ENCODE peak calls at places on chromosomes 5 and 9, in seven cellular contexts. J is Karpas-422; R is H9; Y is heart right ventricle; Z is A549; C is ovary; U is CD4-positive, alpha-beta T cell. B is an unnamed sample.
A peak's percentile ranks its signal among the peaks of the same experiment; 100 is the strongest.

GRCh38 chr5:87570366-87570765 is 157.6 kb upstream of the CCNH start:
- DNase-seq in J (no peak), R (no peak), Y (no peak), Z (no peak), C (no peak), U (no peak), B (no peak)

GRCh38 chr5:79503794-79504495 is 10.0 kb downstream of the HOMER1 start:
- DNase-seq in J (no peak), R (no peak), Y (no peak), Z (no peak), C (no peak), U (no peak), B (no peak)

GRCh38 chr5:153463806-153464205 is 26.7 kb upstream of the GRIA1 start:
- DNase-seq in J (no peak), R (no peak), Y (no peak), Z (no peak), C (no peak), U (no peak), B (no peak)

GRCh38 chr5:963673-964531 is 44.7 kb upstream of the NKD2 start:
- DNase-seq in J (no peak), R (no peak), Y (peak; percentile 61), Z (no peak), C (no peak), U (peak; percentile 30), B (no peak)

GRCh38 chr9:70229026-70229425 is 29.8 kb upstream of the SMC5 start:
- DNase-seq in J (peak; percentile 36), R (no peak), Y (peak; percentile 24), Z (no peak), C (peak; percentile 51), U (no peak), B (no peak)

GRCh38 chr5:113293613-113294340 is 141.0 kb downstream of the TSSK1B start:
- DNase-seq in J (peak; percentile 57), R (peak; percentile 45), Y (peak; percentile 19), Z (no peak), C (peak; percentile 59), U (no peak), B (no peak)

GRCh38 chr9:112174223-112174964 is 703 bp downstream of the SUSD1 start:
- DNase-seq in J (peak; percentile 81), R (no peak), Y (peak; percentile 48), Z (peak; percentile 68), C (peak; percentile 39), U (peak; percentile 68), B (no peak)

GRCh38 chr5:147226512-147226911 is 8.3 kb upstream of the STK32A start:
- DNase-seq in J (no peak), R (no peak), Y (no peak), Z (no peak), C (no peak), U (no peak), B (no peak)

GRCh38 chr5:52725065-52725746 is 62.5 kb upstream of the ITGA1 start:
- DNase-seq in J (no peak), R (no peak), Y (peak; percentile 12), Z (no peak), C (no peak), U (peak; percentile 67), B (no peak)

GRCh38 chr5:35856186-35857003 is at the start of gene IL7R:
- DNase-seq in J (no peak), R (no peak), Y (no peak), Z (no peak), C (no peak), U (no peak), B (no peak)

GRCh38 chr5:147901555-147901954 is 4.8 kb downstream of the C5orf46 start:
- DNase-seq in J (no peak), R (no peak), Y (no peak), Z (no peak), C (no peak), U (no peak), B (no peak)

GRCh38 chr9:88791105-88791805 is 200.0 kb upstream of the S1PR3 start:
- DNase-seq in J (no peak), R (no peak), Y (no peak), Z (no peak), C (no peak), U (no peak), B (no peak)

GRCh38 chr9:33676746-33677505 is 118.4 kb upstream of the PRSS3 start:
- DNase-seq in J (no peak), R (peak; percentile 63), Y (peak; percentile 11), Z (peak; percentile 29), C (peak; percentile 45), U (no peak), B (peak; percentile 69)

GRCh38 chr5:124839371-124839998 is 93.0 kb upstream of the ZNF608 start:
- DNase-seq in J (no peak), R (no peak), Y (no peak), Z (no peak), C (no peak), U (no peak), B (no peak)

GRCh38 chr9:35661756-35662350 is 3.1 kb downstream of the ARHGEF39 start:
- DNase-seq in J (no peak), R (no peak), Y (no peak), Z (no peak), C (no peak), U (peak; percentile 32), B (no peak)
- H3K27ac ChIP-seq in J (peak overlapping the region; percentile 14), R (no peak overlapping the region), Y (peak overlapping the region; percentile 95), Z (peak overlapping the region; percentile 9), C (no peak overlapping the region), U (peak overlapping the region; percentile 5), B (no peak overlapping the region)

DNA sequence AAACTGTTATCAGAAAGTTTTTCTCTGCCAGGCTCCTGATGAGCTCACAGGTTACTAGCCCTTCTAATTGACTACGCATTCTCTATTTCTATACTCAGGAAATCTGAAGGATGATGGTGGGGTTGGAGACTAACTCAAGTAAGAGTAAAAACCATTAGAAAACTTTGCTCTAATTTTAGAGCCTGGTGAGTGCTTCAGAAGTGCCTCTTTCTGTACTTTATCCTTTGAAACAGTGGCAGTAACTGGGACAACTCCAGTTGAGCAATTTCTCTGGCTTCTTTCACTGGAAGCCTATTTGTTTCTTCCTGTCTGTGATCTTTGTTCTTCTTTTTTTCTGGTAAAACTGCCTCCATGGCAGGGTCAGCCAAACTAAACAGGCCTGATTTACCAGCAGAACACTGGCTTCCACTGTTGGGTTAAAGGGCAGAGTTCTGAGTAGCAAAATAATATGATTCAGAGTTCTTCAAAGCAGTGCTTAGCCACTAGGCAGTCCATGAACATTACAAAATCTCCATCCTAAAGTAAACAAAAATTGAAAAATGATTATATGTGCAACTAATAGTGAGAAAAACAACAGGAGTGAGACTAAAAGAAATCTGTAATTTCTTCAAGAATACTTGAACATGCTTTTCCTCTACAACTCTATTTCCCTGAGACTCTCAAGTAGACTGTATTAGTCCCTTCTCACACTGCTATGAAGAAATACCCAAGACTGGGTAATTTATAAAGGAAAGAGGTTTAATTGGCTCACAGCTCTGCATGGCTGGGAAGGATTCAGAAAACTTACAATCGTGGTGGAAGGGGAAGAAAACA is 79.8 kb downstream of the MROH2B start:
- DNase-seq in J (no peak), R (no peak), Y (peak; percentile 70), Z (no peak), C (peak; percentile 59), U (no peak), B (no peak)
- H3K27ac ChIP-seq in J (no peak overlapping the region), R (no peak overlapping the region), Y (peak overlapping the region; percentile 65), Z (no peak overlapping the region), C (peak overlapping the region; percentile 32), U (no peak overlapping the region), B (no peak overlapping the region)

DNA sequence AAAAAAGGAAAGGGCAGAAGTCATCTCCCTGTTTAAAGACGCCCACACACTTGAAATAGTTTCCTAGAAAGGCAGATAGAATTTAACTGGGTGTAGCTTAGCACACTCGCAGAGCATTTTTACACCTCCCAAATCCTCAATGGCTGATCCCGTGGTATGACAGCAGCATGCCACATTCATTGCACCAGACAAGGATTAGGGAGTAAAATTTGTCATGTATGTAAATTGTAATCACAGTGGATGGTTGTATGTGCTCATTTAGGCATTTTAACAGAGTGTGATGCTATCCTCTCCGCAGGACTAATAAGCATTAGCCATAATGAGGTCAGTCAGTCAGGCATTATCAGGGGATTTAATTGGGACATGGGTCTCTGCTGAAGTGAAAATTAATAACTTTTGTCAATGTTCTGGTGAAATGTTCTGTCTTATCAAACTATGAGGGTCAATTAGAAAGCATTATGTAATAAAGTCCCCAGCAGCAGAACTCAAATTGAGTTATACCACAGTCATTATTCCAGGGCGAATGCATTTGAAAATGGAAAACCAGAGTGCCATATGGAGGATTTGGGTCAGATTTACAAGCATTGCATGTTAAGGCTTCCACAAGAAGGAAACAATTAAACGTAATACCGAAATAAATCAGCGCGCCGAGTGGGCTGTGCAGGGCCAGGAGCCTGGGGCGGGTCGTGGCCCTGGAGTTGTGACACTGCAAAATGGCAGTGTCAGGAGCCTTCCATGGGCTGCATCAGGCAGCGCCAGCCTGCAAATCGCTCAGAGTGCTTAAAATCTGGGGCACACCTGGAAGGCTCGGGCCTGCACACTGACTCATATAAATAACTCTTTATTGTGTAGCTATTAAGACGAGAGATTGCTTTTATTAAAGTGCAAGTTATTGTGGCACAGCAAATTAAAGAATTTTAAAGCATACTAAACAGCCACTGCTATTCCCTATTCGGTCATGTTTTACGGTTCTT is 602.1 kb downstream of the BNC2 start:
- DNase-seq in J (no peak), R (peak; percentile 12), Y (no peak), Z (no peak), C (no peak), U (no peak), B (no peak)
- H3K27ac ChIP-seq in J (no peak overlapping the region), R (no peak overlapping the region), Y (no peak overlapping the region), Z (peak overlapping the region; percentile 80), C (no peak overlapping the region), U (no peak overlapping the region), B (no peak overlapping the region)

GRCh38 chr9:121322737-121323448 is 47.2 kb downstream of the STOM start:
- DNase-seq in J (no peak), R (no peak), Y (no peak), Z (no peak), C (no peak), U (no peak), B (no peak)

GRCh38 chr9:121324755-121325154 is 45.3 kb downstream of the STOM start:
- DNase-seq in J (no peak), R (no peak), Y (no peak), Z (no peak), C (no peak), U (no peak), B (no peak)

GRCh38 chr9:121322037-121322736 is 47.9 kb downstream of the STOM start:
- DNase-seq in J (no peak), R (no peak), Y (no peak), Z (peak; percentile 89), C (no peak), U (no peak), B (no peak)

GRCh38 chr9:121324316-121324715 is 45.7 kb downstream of the STOM start:
- DNase-seq in J (peak; percentile 48), R (no peak), Y (no peak), Z (no peak), C (no peak), U (no peak), B (no peak)

GRCh38 chr9:121323449-121324151 is 46.5 kb downstream of the STOM start:
- DNase-seq in J (no peak), R (no peak), Y (no peak), Z (no peak), C (no peak), U (no peak), B (no peak)
- H3K27ac ChIP-seq in J (no peak overlapping the region), R (no peak overlapping the region), Y (peak overlapping the region; percentile 98), Z (peak overlapping the region; percentile 90), C (no peak overlapping the region), U (no peak overlapping the region), B (no peak overlapping the region)